ENCODE peak calls at places on chromosomes 7 and 10, in nine cellular contexts. V, S, Z, F, T, D, R, H and G are unnamed samples.

GRCh38 chr7:130804156-130804708 is 70.2 kb upstream of the KLF14 start:
- DNase-seq in V (no peak), S (no peak), Z (no peak), F (no peak), T (no peak), D (no peak), R (no peak), H (no peak), G (no peak)

GRCh38 chr7:155396661-155397060 is 61.3 kb upstream of the EN2 start:
- DNase-seq in V (no peak), S (no peak), Z (no peak), F (no peak), T (no peak), D (no peak), R (no peak), H (no peak), G (no peak)

GRCh38 chr10:69446229-69446628 is 5.0 kb upstream of the TSPAN15 start:
- DNase-seq in V (no peak), S (no peak), Z (no peak), F (no peak), T (no peak), D (no peak), R (no peak), H (no peak), G (no peak)

GRCh38 chr7:142626420-142627035 is 122.7 kb upstream of the PRSS1 start:
- DNase-seq in V (peak), S (peak), Z (peak), F (no peak), T (peak), D (peak), R (no peak), H (peak), G (no peak)

GRCh38 chr10:84194424-84195043 is at the start of gene CDHR1:
- DNase-seq in V (peak), S (peak), Z (no peak), F (peak), T (peak), D (peak), R (no peak), H (no peak), G (peak)

GRCh38 chr10:13961096-13961495 is 369.6 kb downstream of the FRMD4A start:
- DNase-seq in V (no peak), S (no peak), Z (no peak), F (no peak), T (no peak), D (peak), R (no peak), H (peak), G (no peak)

GRCh38 chr7:137545059-137545730 is 201.7 kb upstream of the PTN start:
- DNase-seq in V (no peak), S (no peak), Z (no peak), F (no peak), T (no peak), D (no peak), R (no peak), H (no peak), G (no peak)

GRCh38 chr10:108392286-108392685 is 1227.8 kb upstream of the SORCS1 start:
- DNase-seq in V (no peak), S (no peak), Z (no peak), F (no peak), T (no peak), D (no peak), R (no peak), H (no peak), G (no peak)

GRCh38 chr10:79940431-79940830 is 8.5 kb downstream of the SFTPD start:
- DNase-seq in V (no peak), S (no peak), Z (no peak), F (no peak), T (no peak), D (no peak), R (no peak), H (no peak), G (no peak)

GRCh38 chr10:75042292-75042974 is 69.0 kb upstream of the SAMD8 start:
- DNase-seq in V (no peak), S (no peak), Z (no peak), F (no peak), T (peak), D (no peak), R (no peak), H (peak), G (no peak)

GRCh38 chr7:11473807-11474424 is 358.1 kb downstream of the THSD7A start:
- DNase-seq in V (no peak), S (no peak), Z (no peak), F (no peak), T (no peak), D (no peak), R (no peak), H (no peak), G (no peak)

GRCh38 chr7:94449151-94449725 is 54.5 kb downstream of the COL1A2 start:
- DNase-seq in V (peak), S (peak), Z (no peak), F (no peak), T (no peak), D (peak), R (no peak), H (no peak), G (peak)

GRCh38 chr7:8022628-8023027 is 54.0 kb downstream of the GLCCI1 start:
- DNase-seq in V (no peak), S (no peak), Z (no peak), F (no peak), T (no peak), D (no peak), R (no peak), H (no peak), G (no peak)

GRCh38 chr10:79145517-79146470 is 77.0 kb downstream of the ZMIZ1 start:
- DNase-seq in V (no peak), S (no peak), Z (no peak), F (no peak), T (no peak), D (no peak), R (no peak), H (no peak), G (no peak)

GRCh38 chr10:13449296-13449695 is 79.5 kb downstream of the BEND7 start:
- DNase-seq in V (no peak), S (no peak), Z (no peak), F (no peak), T (no peak), D (no peak), R (no peak), H (no peak), G (no peak)

GRCh38 chr7:70052691-70053090 is 454.4 kb downstream of the AUTS2 start:
- DNase-seq in V (no peak), S (no peak), Z (no peak), F (no peak), T (no peak), D (no peak), R (no peak), H (no peak), G (no peak)

GRCh38 chr10:44030132-44030531 is 354.8 kb downstream of the CXCL12 start:
- DNase-seq in V (no peak), S (no peak), Z (no peak), F (no peak), T (peak), D (no peak), R (no peak), H (no peak), G (no peak)

GRCh38 chr10:80413152-80413996 is 5.0 kb downstream of the PRXL2A start:
- DNase-seq in V (peak), S (no peak), Z (no peak), F (no peak), T (peak), D (peak), R (no peak), H (peak), G (no peak)

GRCh38 chr10:11113156-11113555 is 95.5 kb downstream of the CELF2 start:
- DNase-seq in V (no peak), S (no peak), Z (no peak), F (no peak), T (peak), D (no peak), R (no peak), H (no peak), G (no peak)

GRCh38 chr10:112383325-112383724 is 9.4 kb downstream of the ACSL5 start:
- DNase-seq in V (no peak), S (no peak), Z (no peak), F (peak), T (peak), D (no peak), R (no peak), H (no peak), G (no peak)